ENCODE peak calls at places on chromosomes 12 and 14, in five cellular contexts. One of them, this sample, is unnamed. For H3K36me3, the result is how much of the 10 kb centered on the place peaks cover.

GRCh38 chr12:27981874-27982273 is 9.3 kb upstream of the PTHLH start:
- DNase-seq in IMR-90: peak
- DNase-seq in SK-N-MC: no peak
- DNase-seq in stomach: no peak
- DNase-seq in H7: no peak
- DNase-seq in this sample: no peak

GRCh38 chr12:54431911-54432814 is 13.1 kb upstream of the ITGA5 start:
- DNase-seq in IMR-90: peak
- DNase-seq in SK-N-MC: no peak
- DNase-seq in stomach: peak
- DNase-seq in H7: peak
- DNase-seq in this sample: no peak

GRCh38 chr14:33899723-33900341 is 51.0 kb downstream of the EGLN3 start:
- DNase-seq in IMR-90: no peak
- DNase-seq in SK-N-MC: no peak
- DNase-seq in stomach: no peak
- DNase-seq in H7: no peak
- DNase-seq in this sample: peak

GRCh38 chr12:62632521-62632920 is 165.9 kb downstream of the MON2 start:
- DNase-seq in IMR-90: no peak
- DNase-seq in SK-N-MC: no peak
- DNase-seq in stomach: no peak
- DNase-seq in H7: peak
- DNase-seq in this sample: peak

GRCh38 chr14:35929171-35929570 is 103.0 kb downstream of the BRMS1L start:
- DNase-seq in IMR-90: no peak
- DNase-seq in SK-N-MC: no peak
- DNase-seq in stomach: no peak
- DNase-seq in H7: no peak
- DNase-seq in this sample: no peak

GRCh38 chr14:51544901-51545300 is 106.8 kb upstream of the FRMD6 start:
- DNase-seq in IMR-90: no peak
- DNase-seq in SK-N-MC: no peak
- DNase-seq in stomach: no peak
- DNase-seq in H7: no peak
- DNase-seq in this sample: no peak

GRCh38 chr14:68216957-68217356 is 397.4 kb downstream of the RAD51B start:
- DNase-seq in IMR-90: no peak
- DNase-seq in SK-N-MC: no peak
- DNase-seq in stomach: no peak
- DNase-seq in H7: no peak
- DNase-seq in this sample: no peak

GRCh38 chr12:46356655-46357437 is 15.7 kb downstream of the SLC38A2 start:
- DNase-seq in IMR-90: no peak
- DNase-seq in SK-N-MC: no peak
- DNase-seq in stomach: no peak
- DNase-seq in H7: no peak
- DNase-seq in this sample: no peak

GRCh38 chr14:68466491-68466977 is 326.3 kb downstream of the ZFP36L1 start:
- DNase-seq in IMR-90: peak
- DNase-seq in SK-N-MC: no peak
- DNase-seq in stomach: no peak
- DNase-seq in H7: no peak
- DNase-seq in this sample: no peak

GRCh38 chr14:99537399-99537798 is 56.2 kb downstream of the CCNK start:
- DNase-seq in IMR-90: peak
- DNase-seq in SK-N-MC: no peak
- DNase-seq in stomach: no peak
- DNase-seq in H7: peak
- DNase-seq in this sample: no peak

GRCh38 chr12:19614601-19615442 is 175.5 kb downstream of the AEBP2 start:
- DNase-seq in IMR-90: no peak
- DNase-seq in SK-N-MC: no peak
- DNase-seq in stomach: no peak
- DNase-seq in H7: no peak
- DNase-seq in this sample: no peak

GRCh38 chr14:95979339-95980042 is 59.7 kb upstream of the C14orf132 start:
- DNase-seq in IMR-90: no peak
- DNase-seq in SK-N-MC: no peak
- DNase-seq in stomach: no peak
- DNase-seq in H7: peak
- DNase-seq in this sample: no peak

GRCh38 chr12:69966409-69966808 is 141.4 kb downstream of the MYRFL start:
- DNase-seq in IMR-90: peak
- DNase-seq in SK-N-MC: no peak
- DNase-seq in stomach: no peak
- DNase-seq in H7: no peak
- DNase-seq in this sample: no peak

GRCh38 chr12:98808243-98808895 is 163.3 kb downstream of the APAF1 start:
- DNase-seq in IMR-90: no peak
- DNase-seq in SK-N-MC: no peak
- DNase-seq in stomach: no peak
- DNase-seq in H7: no peak
- DNase-seq in this sample: no peak

GRCh38 chr12:24909667-24910066 is 39.2 kb downstream of the BCAT1 start:
- DNase-seq in IMR-90: peak
- DNase-seq in SK-N-MC: no peak
- DNase-seq in stomach: no peak
- DNase-seq in H7: no peak
- DNase-seq in this sample: no peak

GRCh38 chr14:25090716-25091454 is 40.9 kb upstream of the STXBP6 start:
- DNase-seq in IMR-90: peak
- DNase-seq in SK-N-MC: no peak
- DNase-seq in stomach: peak
- DNase-seq in H7: no peak
- DNase-seq in this sample: peak

GRCh38 chr14:88834883-88835431 is 10.5 kb downstream of the TTC8 start:
- DNase-seq in IMR-90: peak
- DNase-seq in SK-N-MC: no peak
- DNase-seq in stomach: no peak
- DNase-seq in H7: no peak
- DNase-seq in this sample: no peak

GRCh38 chr12:74915718-74916117 is 293.9 kb downstream of the KCNC2 start:
- DNase-seq in IMR-90: no peak
- DNase-seq in SK-N-MC: no peak
- DNase-seq in stomach: no peak
- DNase-seq in H7: no peak
- DNase-seq in this sample: no peak

GRCh38 chr14:101879212-101880015 is 85.0 kb upstream of the DYNC1H1 start:
- DNase-seq in IMR-90: no peak
- DNase-seq in SK-N-MC: no peak
- DNase-seq in stomach: no peak
- DNase-seq in H7: no peak
- DNase-seq in this sample: no peak

GRCh38 chr12:18243238-18243637 is 18.1 kb upstream of the PIK3C2G start:
- DNase-seq in IMR-90: no peak
- DNase-seq in SK-N-MC: no peak
- DNase-seq in stomach: no peak
- DNase-seq in H7: no peak
- DNase-seq in this sample: no peak

GRCh38 chr12:10641735-10642500 is 28.5 kb upstream of the MAGOHB start:
- DNase-seq in IMR-90: peak
- DNase-seq in SK-N-MC: no peak
- DNase-seq in stomach: no peak
- DNase-seq in H7: no peak
- DNase-seq in this sample: peak

GRCh38 chr12:115323223-115323905 is 639.4 kb upstream of the TBX3 start:
- DNase-seq in IMR-90: peak
- DNase-seq in SK-N-MC: no peak
- DNase-seq in stomach: no peak
- DNase-seq in H7: no peak
- DNase-seq in this sample: no peak

GRCh38 chr12:47797432-47797831 is 22.3 kb downstream of the HDAC7 start:
- DNase-seq in IMR-90: no peak
- DNase-seq in SK-N-MC: no peak
- DNase-seq in stomach: peak
- DNase-seq in H7: peak
- DNase-seq in this sample: no peak

GRCh38 chr12:110998971-110999370 is 78.6 kb upstream of the MYL2 start:
- DNase-seq in IMR-90: no peak
- DNase-seq in SK-N-MC: no peak
- DNase-seq in stomach: no peak
- DNase-seq in H7: no peak
- DNase-seq in this sample: no peak

GRCh38 chr12:87217486-87217885 is 811.7 kb downstream of the C12orf50 start:
- DNase-seq in IMR-90: peak
- DNase-seq in SK-N-MC: no peak
- DNase-seq in stomach: no peak
- DNase-seq in H7: no peak
- DNase-seq in this sample: no peak

GRCh38 chr12:4939418-4940023 is 29.8 kb downstream of the KCNA1 start:
- DNase-seq in IMR-90: no peak
- DNase-seq in SK-N-MC: no peak
- DNase-seq in stomach: no peak
- DNase-seq in H7: no peak
- DNase-seq in this sample: no peak

GRCh38 chr14:105879867-105880561 is 353.6 kb downstream of the TMEM121 start:
- DNase-seq in IMR-90: no peak
- DNase-seq in SK-N-MC: no peak
- DNase-seq in stomach: peak
- DNase-seq in H7: peak
- DNase-seq in this sample: no peak

GRCh38 chr14:60346706-60347105 is 97.7 kb downstream of the PPM1A start:
- DNase-seq in IMR-90: peak
- DNase-seq in SK-N-MC: no peak
- DNase-seq in stomach: no peak
- DNase-seq in H7: no peak
- DNase-seq in this sample: no peak

GRCh38 chr14:73472182-73473114 is 14.1 kb upstream of the NUMB start:
- DNase-seq in IMR-90: peak
- DNase-seq in SK-N-MC: no peak
- DNase-seq in stomach: no peak
- DNase-seq in H7: peak
- DNase-seq in this sample: peak

GRCh38 chr12:109263439-109263838 is 45.6 kb downstream of the FOXN4 start:
- DNase-seq in IMR-90: no peak
- DNase-seq in SK-N-MC: no peak
- DNase-seq in stomach: no peak
- DNase-seq in H7: no peak
- DNase-seq in this sample: no peak
- H3K36me3 ChIP-seq in IMR-90: under half
- H3K36me3 ChIP-seq in SK-N-MC: under half
- H3K36me3 ChIP-seq in stomach: half or more
- H3K36me3 ChIP-seq in H7: under half
- H3K36me3 ChIP-seq in this sample: under half

GRCh38 chr12:132664206-132665148 is 22.7 kb downstream of the POLE start:
- DNase-seq in IMR-90: no peak
- DNase-seq in SK-N-MC: no peak
- DNase-seq in stomach: no peak
- DNase-seq in H7: no peak
- DNase-seq in this sample: no peak
- H3K36me3 ChIP-seq in IMR-90: half or more
- H3K36me3 ChIP-seq in SK-N-MC: half or more
- H3K36me3 ChIP-seq in stomach: half or more
- H3K36me3 ChIP-seq in H7: half or more
- H3K36me3 ChIP-seq in this sample: under half

DNA sequence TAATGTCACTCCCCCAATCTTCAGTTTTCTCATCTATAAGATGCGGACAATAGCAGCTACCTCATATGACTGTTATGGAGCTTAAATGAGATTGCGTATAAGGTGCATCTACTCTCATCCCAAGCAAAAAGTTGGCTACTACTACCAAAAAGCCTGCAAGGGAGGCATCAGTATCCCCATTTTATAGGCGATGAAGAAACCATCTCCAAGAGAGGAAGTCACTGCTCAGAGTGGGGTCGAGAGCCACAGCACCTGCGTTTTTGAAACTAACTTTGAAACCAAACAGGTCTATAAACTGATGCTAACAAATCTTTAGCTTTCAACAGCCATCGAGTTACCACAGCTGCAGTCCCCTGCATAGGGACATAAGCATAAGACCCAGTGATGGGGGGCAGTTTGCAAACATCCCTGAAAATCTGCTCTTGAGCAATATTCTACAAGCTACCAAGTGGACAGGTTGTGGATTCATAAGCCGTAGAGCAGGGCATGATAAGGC is 3.5 kb downstream of the GCN1 start:
- DNase-seq in IMR-90: no peak
- DNase-seq in SK-N-MC: no peak
- DNase-seq in stomach: no peak
- DNase-seq in H7: no peak
- DNase-seq in this sample: no peak
- H3K36me3 ChIP-seq in IMR-90: under half
- H3K36me3 ChIP-seq in SK-N-MC: half or more
- H3K36me3 ChIP-seq in stomach: half or more
- H3K36me3 ChIP-seq in H7: under half
- H3K36me3 ChIP-seq in this sample: under half

GRCh38 chr12:15824516-15824915 is 35.3 kb upstream of the EPS8 start:
- DNase-seq in IMR-90: no peak
- DNase-seq in SK-N-MC: no peak
- DNase-seq in stomach: no peak
- DNase-seq in H7: no peak
- DNase-seq in this sample: no peak
- H3K36me3 ChIP-seq in IMR-90: under half
- H3K36me3 ChIP-seq in SK-N-MC: under half
- H3K36me3 ChIP-seq in stomach: under half
- H3K36me3 ChIP-seq in H7: under half
- H3K36me3 ChIP-seq in this sample: under half

This sample was measured in small intestine.